ENCODE peak calls at places on chromosomes 11 and 22, in seven cellular contexts. M, B, H, C, P, T and U are unnamed samples.

GRCh38 chr11:67316882-67317364 is 13.6 kb downstream of the SSH3 start:
- DNase-seq in M (no peak), B (no peak), H (no peak), C (peak; percentile 86), P (peak; percentile 66), T (peak; percentile 86), U (no peak)

GRCh38 chr11:15754221-15754620 is 602.1 kb downstream of the SOX6 start:
- DNase-seq in M (no peak), B (no peak), H (no peak), C (no peak), P (no peak), T (no peak), U (no peak)

GRCh38 chr22:20389288-20389687 is 4.7 kb upstream of the ZNF74 start:
- DNase-seq in M (no peak), B (no peak), H (no peak), C (no peak), P (no peak), T (no peak), U (no peak)

GRCh38 chr11:279966-280761 is 2.0 kb downstream of the NLRP6 start:
- DNase-seq in M (peak; percentile 27), B (peak; percentile 65), H (peak; percentile 65), C (peak; percentile 64), P (peak; percentile 35), T (no peak), U (peak; percentile 52)

GRCh38 chr22:19463491-19464469 is 15.2 kb downstream of the UFD1 start:
- DNase-seq in M (peak; percentile 63), B (peak; percentile 78), H (no peak), C (peak; percentile 90), P (no peak), T (no peak), U (no peak)

GRCh38 chr11:102306048-102306575 is 11.2 kb upstream of the BIRC3 start:
- DNase-seq in M (no peak), B (no peak), H (peak; percentile 83), C (no peak), P (no peak), T (peak; percentile 51), U (peak; percentile 70)

GRCh38 chr22:29130490-29130889 is 57.7 kb downstream of the KREMEN1 start:
- DNase-seq in M (peak; percentile 21), B (no peak), H (no peak), C (peak; percentile 37), P (no peak), T (no peak), U (no peak)

GRCh38 chr11:6681949-6682348 is 1.2 kb downstream of the MRPL17 start:
- DNase-seq in M (peak; percentile 32), B (no peak), H (no peak), C (peak; percentile 53), P (peak; percentile 38), T (no peak), U (no peak)

GRCh38 chr11:34266090-34266912 is 91.5 kb downstream of the ABTB2 start:
- DNase-seq in M (peak; percentile 95), B (peak; percentile 78), H (no peak), C (peak; percentile 86), P (peak; percentile 97), T (no peak), U (peak; percentile 52)

GRCh38 chr11:111372538-111372937 is 6.5 kb downstream of the POU2AF1 start:
- DNase-seq in M (no peak), B (no peak), H (no peak), C (no peak), P (no peak), T (no peak), U (no peak)

GRCh38 chr11:60935676-60936442 is 11.6 kb downstream of the TMEM132A start:
- DNase-seq in M (no peak), B (peak; percentile 56), H (no peak), C (no peak), P (no peak), T (no peak), U (no peak)

GRCh38 chr22:31625661-31626426 is 36.2 kb downstream of the PISD start:
- DNase-seq in M (no peak), B (peak; percentile 86), H (peak; percentile 33), C (peak; percentile 50), P (peak; percentile 58), T (no peak), U (no peak)

GRCh38 chr11:10979529-10979928 is 121.7 kb upstream of the ZBED5 start:
- DNase-seq in M (no peak), B (no peak), H (no peak), C (no peak), P (no peak), T (no peak), U (no peak)

GRCh38 chr22:26588749-26589366 is 1.1 kb downstream of the TPST2 start:
- DNase-seq in M (no peak), B (no peak), H (no peak), C (no peak), P (no peak), T (no peak), U (no peak)

GRCh38 chr22:24482586-24482985 is 12.5 kb upstream of the UPB1 start:
- DNase-seq in M (peak; percentile 91), B (no peak), H (no peak), C (peak; percentile 89), P (peak; percentile 78), T (no peak), U (no peak)

GRCh38 chr11:12263141-12263693 is 114.2 kb upstream of the PARVA start:
- DNase-seq in M (no peak), B (no peak), H (no peak), C (no peak), P (peak; percentile 45), T (no peak), U (no peak)

GRCh38 chr11:129842138-129842537 is 26.5 kb downstream of the TMEM45B start:
- DNase-seq in M (no peak), B (no peak), H (no peak), C (no peak), P (no peak), T (no peak), U (no peak)

GRCh38 chr11:129849447-129850130 is 33.9 kb downstream of the TMEM45B start:
- DNase-seq in M (no peak), B (no peak), H (no peak), C (no peak), P (no peak), T (no peak), U (no peak)

GRCh38 chr11:129852125-129852740 is 36.6 kb downstream of the TMEM45B start:
- DNase-seq in M (peak; percentile 36), B (no peak), H (no peak), C (peak; percentile 29), P (no peak), T (no peak), U (no peak)

DNA sequence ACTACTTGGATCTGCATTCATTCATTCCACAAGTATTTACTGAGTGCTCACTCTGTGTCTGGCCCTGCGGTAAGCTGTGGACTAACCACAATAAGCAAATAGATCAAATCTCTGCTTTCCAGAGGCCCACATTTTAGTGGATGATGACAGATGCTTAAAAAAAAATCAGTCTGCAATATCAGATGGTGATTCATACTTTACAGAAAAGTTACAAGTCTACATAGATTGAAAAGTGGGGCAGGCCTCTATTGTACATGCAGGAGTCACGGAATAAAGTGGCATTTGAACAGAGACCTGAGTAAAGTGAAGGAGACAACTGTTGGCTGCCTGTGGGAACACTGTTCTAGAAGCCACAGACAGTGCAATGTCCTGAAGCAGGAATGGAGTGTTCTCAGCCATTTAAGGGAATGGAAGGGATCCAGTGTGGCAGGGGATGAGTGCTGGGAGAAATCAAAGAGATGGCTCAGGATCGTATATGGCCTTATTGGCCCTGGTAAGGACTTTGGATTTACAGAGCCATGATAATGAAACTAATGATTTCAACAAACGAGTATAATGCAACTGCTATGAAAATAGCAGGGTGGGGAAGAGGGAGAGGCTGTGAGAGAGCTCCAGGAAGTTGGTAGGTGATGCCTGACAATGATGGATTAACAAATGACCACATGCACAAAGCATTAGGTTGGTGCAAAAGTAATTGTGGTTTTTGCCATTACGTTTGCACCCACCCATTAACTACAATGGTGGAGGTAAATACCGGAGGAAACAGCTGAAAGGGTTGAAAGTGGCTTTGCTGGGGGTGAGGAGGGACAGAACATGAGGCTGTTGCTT is 31.1 kb downstream of the TMEM45B start:
- DNase-seq in M (peak; percentile 96), B (no peak), H (peak; percentile 24), C (peak; percentile 95), P (peak; percentile 86), T (no peak), U (no peak)
- H3K4me3 ChIP-seq in M (no peak overlapping the region), B (no peak overlapping the region), H (no peak overlapping the region), C (peak overlapping the region; percentile 11), P (no peak overlapping the region), T (no peak overlapping the region), U (no peak overlapping the region)

GRCh38 chr11:47378011-47378835 is at the start of gene SPI1:
- DNase-seq in M (no peak), B (peak; percentile 84), H (peak; percentile 73), C (no peak), P (no peak), T (no peak), U (no peak)

GRCh38 chr11:47376183-47376542 is 2.2 kb downstream of the SPI1 start:
- DNase-seq in M (no peak), B (no peak), H (no peak), C (no peak), P (no peak), T (no peak), U (no peak)

GRCh38 chr11:47378836-47379170 is 456 bp upstream of the SPI1 start:
- DNase-seq in M (no peak), B (no peak), H (no peak), C (no peak), P (no peak), T (no peak), U (no peak)

GRCh38 chr11:47376543-47377371 is 1.6 kb downstream of the SPI1 start:
- DNase-seq in M (no peak), B (peak; percentile 82), H (peak; percentile 39), C (peak; percentile 23), P (no peak), T (no peak), U (no peak)

GRCh38 chr11:47377571-47378010 is 756 bp downstream of the SPI1 start:
- DNase-seq in M (no peak), B (peak; percentile 61), H (no peak), C (no peak), P (no peak), T (no peak), U (no peak)
- H3K4me3 ChIP-seq in M (no peak overlapping the region), B (no peak overlapping the region), H (no peak overlapping the region), C (no peak overlapping the region), P (no peak overlapping the region), T (no peak overlapping the region), U (peak overlapping the region; percentile 51)

GRCh38 chr22:42717197-42717967 is 3.3 kb downstream of the A4GALT start:
- DNase-seq in M (peak; percentile 44), B (no peak), H (no peak), C (peak; percentile 33), P (no peak), T (no peak), U (no peak)
- H3K4me3 ChIP-seq in M (no peak overlapping the region), B (no peak overlapping the region), H (no peak overlapping the region), C (no peak overlapping the region), P (no peak overlapping the region), T (no peak overlapping the region), U (no peak overlapping the region)

GRCh38 chr11:65613091-65613928 is 711 bp downstream of the MAP3K11 start:
- DNase-seq in M (no peak), B (peak; percentile 72), H (no peak), C (peak; percentile 52), P (no peak), T (peak; percentile 52), U (no peak)
- H3K4me3 ChIP-seq in M (peak overlapping the region; percentile 95), B (peak overlapping the region; percentile 82), H (peak overlapping the region; percentile 77), C (peak overlapping the region; percentile 85), P (peak overlapping the region; percentile 91), T (peak overlapping the region; percentile 92), U (peak overlapping the region; percentile 95)